ENCODE peak calls at places on chromosomes 16 and 17, in four cellular contexts. O is foreskin fibroblast, V is heart right ventricle, Y is K562. S is an unnamed sample.

GRCh38 chr17:20073056-20073979 is 64.2 kb downstream of the SPECC1 start:
- DNase-seq in Y (no peak), O (no peak), V (peak), S (no peak)

GRCh38 chr17:7717756-7718350 is 309 bp downstream of the DNAH2 start:
- DNase-seq in V (no peak), Y (no peak), O (peak), S (no peak)

GRCh38 chr17:5975651-5976050 is 94.5 kb upstream of the WSCD1 start:
- DNase-seq in O (no peak), Y (no peak), V (no peak), S (no peak)

GRCh38 chr16:53083123-53083522 is 28.3 kb downstream of the CHD9 start:
- DNase-seq in O (no peak), Y (no peak), V (no peak), S (no peak)

GRCh38 chr16:84446596-84447392 is 57.7 kb downstream of the MEAK7 start:
- DNase-seq in V (no peak), O (no peak), Y (no peak), S (no peak)

GRCh38 chr17:21388066-21388465 is 11.9 kb downstream of the KCNJ12 start:
- DNase-seq in V (peak), Y (no peak), O (no peak), S (no peak)

GRCh38 chr17:74635418-74635817 is 11.9 kb upstream of the CD300E start:
- DNase-seq in Y (no peak), O (no peak), V (no peak), S (no peak)

GRCh38 chr17:43468746-43469544 is 14.8 kb upstream of the DHX8 start:
- DNase-seq in O (peak), Y (no peak), V (no peak), S (peak)

GRCh38 chr16:80117731-80118130 is 423.1 kb upstream of the DYNLRB2 start:
- DNase-seq in O (no peak), V (no peak), Y (no peak), S (no peak)

GRCh38 chr17:4248504-4249277 is 15.1 kb downstream of the ANKFY1 start:
- DNase-seq in Y (no peak), O (no peak), V (no peak), S (no peak)

GRCh38 chr17:67500261-67500660 is 123.2 kb downstream of the PITPNC1 start:
- DNase-seq in O (no peak), Y (no peak), V (no peak), S (no peak)

GRCh38 chr17:5772720-5773119 is 188.4 kb upstream of the NLRP1 start:
- DNase-seq in V (no peak), Y (no peak), O (no peak), S (no peak)

GRCh38 chr16:89407925-89408300 is 82.4 kb downstream of the ANKRD11 start:
- DNase-seq in V (no peak), Y (no peak), O (no peak), S (no peak)

GRCh38 chr16:81889896-81890634 is 111.0 kb downstream of the PLCG2 start:
- DNase-seq in Y (peak), V (no peak), O (peak), S (peak)

GRCh38 chr17:78923660-78924453 is 1.3 kb downstream of the TIMP2 start:
- DNase-seq in V (peak), Y (peak), O (no peak), S (no peak)

GRCh38 chr17:50904522-50905459 is 38.6 kb upstream of the TOB1 start:
- DNase-seq in Y (no peak), O (no peak), V (peak), S (no peak)

GRCh38 chr17:8739104-8739503 is 5.5 kb downstream of the CCDC42 start:
- DNase-seq in Y (no peak), O (no peak), V (no peak), S (no peak)

GRCh38 chr17:29510953-29511352 is 55.9 kb downstream of the ABHD15 start:
- DNase-seq in V (no peak), Y (no peak), O (no peak), S (no peak)

GRCh38 chr17:66578781-66579489 is 256.0 kb upstream of the CACNG5 start:
- DNase-seq in O (peak), V (no peak), Y (no peak), S (no peak)

DNA sequence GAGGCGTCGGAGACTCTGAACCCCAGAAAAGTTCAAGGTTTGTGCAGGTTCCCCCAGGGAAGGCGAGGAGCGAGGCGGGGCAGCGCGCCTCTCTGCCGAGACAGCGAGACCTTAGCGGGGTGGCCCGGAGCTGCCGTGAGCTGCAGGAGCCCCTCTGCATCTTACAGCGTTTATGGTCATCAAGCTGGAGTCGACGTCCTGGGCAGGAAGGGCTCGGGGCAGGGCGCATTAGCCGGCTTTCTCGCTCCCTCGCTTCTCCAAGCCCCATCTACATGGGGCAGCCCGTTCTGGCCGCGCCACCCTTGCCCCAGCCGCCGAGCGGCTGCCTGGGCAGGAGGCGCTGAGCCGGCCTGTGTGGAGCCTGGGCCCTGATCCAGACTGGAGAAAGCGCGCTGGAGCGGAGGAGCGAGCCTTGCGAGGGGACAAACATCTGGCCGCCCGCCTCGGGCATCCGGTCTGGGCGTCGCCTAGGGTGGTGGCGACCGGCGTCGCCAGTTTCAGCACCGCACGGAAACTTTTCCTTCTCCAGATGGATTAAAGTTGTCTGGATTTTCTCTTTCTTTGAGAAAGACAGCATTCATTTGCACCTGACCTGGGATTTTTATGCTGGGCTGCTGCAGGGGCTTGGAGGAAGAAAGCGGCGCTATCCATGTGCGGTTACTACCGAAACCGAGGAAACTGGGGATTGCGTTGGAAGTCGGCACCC is 750 bp downstream of the TMEM132E start:
- DNase-seq in V (peak), O (peak), Y (no peak), S (no peak)
- H3K4me3 ChIP-seq in V (peak), O (no peak), Y (no peak), S (no peak)

GRCh38 chr17:48544356-48545021 is 420 bp downstream of the HOXB2 start:
- DNase-seq in O (peak), V (peak), Y (peak), S (no peak)
- H3K4me3 ChIP-seq in O (peak), V (peak), Y (peak), S (peak)

DNA sequence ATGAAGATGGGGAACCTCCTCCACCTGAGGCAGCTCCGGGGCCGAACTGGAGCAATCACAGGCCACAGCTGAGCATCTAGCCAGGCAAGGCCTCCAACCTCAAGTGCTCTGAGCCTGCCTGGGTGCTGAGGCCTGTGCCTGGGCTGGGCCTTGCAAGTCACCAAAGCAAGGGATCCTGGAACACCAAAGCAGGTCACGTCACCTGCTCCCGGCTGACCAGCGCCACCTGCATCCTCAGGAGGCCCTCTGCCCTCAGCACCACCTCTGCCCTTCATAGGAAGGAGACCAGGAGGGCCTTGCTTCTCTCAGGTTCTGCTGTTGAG is 68.0 kb downstream of the SMPD3 start:
- DNase-seq in V (no peak), Y (no peak), O (no peak), S (no peak)
- H3K4me3 ChIP-seq in V (no peak), Y (no peak), O (no peak), S (no peak)

DNA sequence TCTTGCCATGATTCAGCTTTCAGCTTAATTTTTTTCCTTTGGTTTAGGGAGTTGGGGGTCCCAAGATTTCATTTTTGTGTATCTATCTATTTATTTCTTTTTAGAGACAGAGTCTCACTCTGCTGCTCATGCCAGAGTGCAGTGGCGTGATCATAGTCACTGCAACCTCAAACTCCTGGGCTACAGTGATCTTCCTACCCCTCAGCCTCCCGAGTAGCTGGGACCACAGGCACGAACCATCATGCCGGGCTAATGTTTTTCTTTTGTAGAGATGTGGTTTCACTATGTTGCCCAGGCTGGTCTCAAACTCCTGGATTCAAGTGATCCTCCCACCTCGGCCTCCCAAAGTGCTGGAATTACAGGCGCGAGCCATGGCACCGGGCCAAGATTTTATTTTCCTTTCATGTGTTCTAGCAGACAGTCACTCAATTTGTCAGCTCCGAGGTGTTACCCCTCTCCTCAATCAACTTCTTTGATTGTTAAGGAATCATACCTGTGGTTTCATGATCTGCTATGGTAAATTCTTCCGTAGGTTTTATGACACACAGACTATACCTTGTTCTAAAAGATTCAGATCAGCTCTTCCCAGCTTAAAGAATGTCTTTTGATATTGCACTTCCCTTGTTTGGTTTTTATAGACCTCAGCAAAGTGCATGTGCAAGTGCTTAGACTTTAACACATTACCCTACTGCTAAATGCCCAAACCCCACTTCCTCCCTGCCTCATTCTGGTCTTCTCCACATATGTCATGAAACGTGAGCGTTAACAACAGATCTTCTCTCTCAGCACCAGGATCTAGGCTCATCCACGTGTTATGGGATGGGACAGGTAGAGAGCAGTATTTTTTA is 13.0 kb downstream of the UNC45B start:
- DNase-seq in Y (no peak), O (no peak), V (no peak), S (no peak)
- H3K4me3 ChIP-seq in Y (no peak), O (no peak), V (no peak), S (no peak)

GRCh38 chr17:40350410-40351184 is 13.9 kb downstream of the GJD3 start:
- DNase-seq in V (no peak), Y (no peak), O (no peak), S (no peak)

GRCh38 chr17:40352779-40353394 is 11.7 kb downstream of the GJD3 start:
- DNase-seq in Y (no peak), O (no peak), V (no peak), S (no peak)

GRCh38 chr17:40352044-40352778 is 12.3 kb downstream of the GJD3 start:
- DNase-seq in O (no peak), Y (no peak), V (no peak), S (no peak)

GRCh38 chr17:40349477-40350409 is 14.8 kb downstream of the GJD3 start:
- DNase-seq in V (no peak), O (no peak), Y (no peak), S (no peak)

DNA sequence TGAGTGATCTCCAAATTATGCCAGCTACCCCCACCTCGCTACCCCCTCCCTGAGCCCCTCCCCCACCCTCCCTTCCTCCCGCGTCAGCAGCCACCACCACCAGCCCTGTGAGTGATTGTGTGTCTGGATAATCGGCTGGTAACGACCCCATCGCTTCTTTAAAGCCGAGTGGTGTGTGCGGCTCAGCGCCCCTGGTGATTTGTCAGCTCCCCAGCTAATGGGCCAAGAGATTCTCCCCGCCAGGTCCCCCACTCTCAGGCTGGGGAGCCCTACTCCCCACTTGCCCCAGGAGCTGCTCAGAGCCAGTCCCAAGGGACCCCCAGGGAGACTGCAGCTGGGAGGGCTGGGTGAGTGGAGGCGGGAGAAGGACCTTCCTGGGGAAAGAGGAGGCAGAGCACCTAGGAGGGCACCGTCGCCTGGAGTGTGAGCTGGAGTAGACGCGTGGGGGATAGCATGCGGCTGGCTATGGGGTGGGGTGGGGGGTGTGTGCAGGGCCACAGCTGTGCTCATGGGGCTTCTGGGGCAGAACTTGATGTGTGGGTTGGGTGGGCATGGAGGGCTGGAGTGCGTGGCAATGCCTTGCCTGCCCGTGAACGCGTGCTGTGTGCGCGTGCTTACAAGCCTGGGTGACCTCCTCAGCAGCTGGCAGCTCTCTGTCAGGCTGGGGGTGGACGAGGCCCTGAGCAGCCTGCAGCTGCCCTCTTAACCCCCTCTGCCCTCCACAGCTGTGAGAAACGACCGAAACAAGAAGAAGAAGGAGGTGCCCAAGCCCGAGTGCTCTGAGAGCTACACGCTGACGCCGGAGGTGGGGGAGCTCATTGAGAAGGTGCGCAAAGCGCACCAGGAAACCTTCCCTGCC is 13.1 kb downstream of the GJD3 start:
- DNase-seq in Y (no peak), V (no peak), O (no peak), S (no peak)
- H3K4me3 ChIP-seq in Y (no peak), V (no peak), O (no peak), S (no peak)

DNA sequence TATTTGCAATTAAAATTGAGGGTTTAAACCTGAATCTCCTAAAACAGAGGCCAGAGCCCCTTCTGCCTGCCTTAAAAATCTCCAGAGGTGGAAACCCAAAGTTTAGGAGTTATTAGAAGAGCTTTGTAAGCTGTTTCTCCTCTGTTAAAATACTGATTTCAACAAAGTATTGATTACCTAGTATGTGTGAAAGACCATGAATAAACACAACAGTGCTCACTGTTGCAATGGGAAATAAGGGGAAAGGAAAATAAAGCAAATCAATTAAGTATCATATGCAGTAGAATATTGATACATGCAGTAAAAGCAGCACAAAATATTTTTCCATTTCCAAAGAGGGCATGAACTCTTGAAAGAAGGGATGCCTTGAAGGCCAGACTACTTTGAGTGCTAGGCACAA is 14.7 kb downstream of the CDR2 start:
- DNase-seq in O (no peak), V (no peak), Y (no peak), S (no peak)
- H3K4me3 ChIP-seq in O (no peak), V (no peak), Y (no peak), S (no peak)

DNA sequence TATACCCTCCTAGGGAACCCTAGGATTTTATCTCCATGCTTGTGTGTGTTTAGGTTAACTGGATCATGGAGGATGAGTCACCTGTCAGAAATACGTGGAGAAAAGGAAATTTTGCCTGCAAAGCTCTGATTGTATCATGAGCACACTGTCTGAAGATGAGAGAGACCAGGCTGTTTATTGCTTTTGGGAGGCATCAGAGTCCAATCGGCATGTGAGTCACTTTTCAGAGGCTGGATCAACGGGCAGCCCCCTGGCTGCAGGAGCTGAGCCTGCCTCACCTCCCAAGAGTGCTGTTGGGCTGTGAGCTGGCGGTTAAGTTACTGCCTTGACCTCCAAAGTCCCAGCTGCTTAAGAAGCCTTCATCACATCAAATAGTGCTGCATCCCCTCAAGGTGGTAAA is 41.5 kb upstream of the MED9 start:
- DNase-seq in V (no peak), O (peak), Y (no peak), S (peak)
- H3K4me3 ChIP-seq in V (no peak), O (no peak), Y (no peak), S (no peak)

DNA sequence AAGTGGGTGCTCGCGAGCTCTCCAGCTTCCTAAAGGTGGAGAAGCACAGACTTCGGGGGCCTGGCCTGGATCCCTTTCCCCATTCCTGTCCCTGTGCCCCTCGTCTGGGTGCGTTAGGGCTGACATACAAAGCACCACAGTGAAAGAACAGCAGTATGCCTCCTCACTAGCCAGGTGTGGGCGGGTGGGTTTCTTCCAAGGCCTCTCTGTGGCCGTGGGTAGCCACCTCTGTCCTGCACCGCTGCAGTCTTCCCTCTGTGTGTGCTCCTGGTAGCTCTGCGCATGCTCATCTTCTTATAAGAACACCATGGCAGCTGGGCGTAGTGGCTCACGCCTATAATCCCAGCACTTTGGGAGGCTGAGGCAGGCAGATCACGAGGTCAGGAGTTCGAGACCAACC is 1.9 kb upstream of the STH start:
- DNase-seq in Y (no peak), V (no peak), O (no peak), S (no peak)
- H3K4me3 ChIP-seq in Y (no peak), V (no peak), O (no peak), S (no peak)

GRCh38 chr17:76498886-76499667 is 2.1 kb downstream of the RHBDF2 start:
- DNase-seq in Y (no peak), V (no peak), O (no peak), S (no peak)
- H3K4me3 ChIP-seq in Y (no peak), V (no peak), O (no peak), S (no peak)